ENCODE peak calls at places on chromosomes 11 and 22, in four cellular contexts. J, X, Q and R are unnamed samples.

GRCh38 chr11:122556605-122557004 is 98.9 kb upstream of the UBASH3B start:
- DNase-seq in J (no peak), X (no peak), Q (peak), R (no peak)

GRCh38 chr22:32917577-32918375 is 116.3 kb downstream of the TIMP3 start:
- DNase-seq in J (no peak), X (no peak), Q (no peak), R (no peak)

GRCh38 chr22:27420817-27421361 is 380.7 kb downstream of the MN1 start:
- DNase-seq in J (no peak), X (no peak), Q (no peak), R (no peak)

GRCh38 chr22:47194476-47195155 is 432.2 kb downstream of the TBC1D22A start:
- DNase-seq in J (no peak), X (no peak), Q (no peak), R (no peak)

GRCh38 chr11:115924744-115925567 is 420.7 kb upstream of the CADM1 start:
- DNase-seq in J (no peak), X (no peak), Q (no peak), R (no peak)

GRCh38 chr22:17914474-17914873 is 109.9 kb downstream of the MICAL3 start:
- DNase-seq in J (no peak), X (no peak), Q (no peak), R (no peak)

GRCh38 chr11:96272542-96273306 is 70.3 kb downstream of the MAML2 start:
- DNase-seq in J (no peak), X (no peak), Q (no peak), R (no peak)

GRCh38 chr11:1921576-1922141 is 2.2 kb downstream of the TNNT3 start:
- DNase-seq in J (no peak), X (no peak), Q (no peak), R (no peak)

GRCh38 chr11:70885721-70886305 is 366.6 kb downstream of the SHANK2 start:
- DNase-seq in J (no peak), X (no peak), Q (no peak), R (no peak)

GRCh38 chr11:96942855-96943254 is 553.0 kb downstream of the JRKL start:
- DNase-seq in J (no peak), X (no peak), Q (peak), R (no peak)

GRCh38 chr11:9574806-9575530 is 1.5 kb downstream of the WEE1 start:
- DNase-seq in J (peak), X (peak), Q (peak), R (peak)

GRCh38 chr11:45145421-45146071 is 893 bp upstream of the PRDM11 start:
- DNase-seq in J (no peak), X (peak), Q (peak), R (no peak)

GRCh38 chr22:47189056-47189916 is 426.8 kb downstream of the TBC1D22A start:
- DNase-seq in J (no peak), X (no peak), Q (no peak), R (no peak)

GRCh38 chr22:27492566-27493201 is 308.9 kb downstream of the MN1 start:
- DNase-seq in J (no peak), X (no peak), Q (no peak), R (no peak)

GRCh38 chr11:26199341-26199740 is 132.6 kb upstream of the ANO3 start:
- DNase-seq in J (no peak), X (no peak), Q (no peak), R (no peak)

GRCh38 chr11:118884613-118885274 is 1.1 kb downstream of the CXCR5 start:
- DNase-seq in J (no peak), X (no peak), Q (no peak), R (no peak)

GRCh38 chr11:121134758-121135312 is 33.8 kb downstream of the TECTA start:
- DNase-seq in J (no peak), X (no peak), Q (no peak), R (no peak)

GRCh38 chr11:70089631-70090030 is 11.5 kb downstream of the ANO1 start:
- DNase-seq in J (no peak), X (no peak), Q (no peak), R (no peak)

GRCh38 chr11:46416656-46417055 is 25.1 kb upstream of the CHRM4 start:
- DNase-seq in J (no peak), X (no peak), Q (no peak), R (no peak)

GRCh38 chr22:25219948-25220442 is 556 bp downstream of the CRYBB2 start:
- DNase-seq in J (no peak), X (no peak), Q (no peak), R (no peak)

GRCh38 chr11:93564895-93565294 is 21.7 kb upstream of the SMCO4 start:
- DNase-seq in J (no peak), X (no peak), Q (no peak), R (no peak)

GRCh38 chr22:24434472-24435322 is 7.3 kb downstream of the ADORA2A start:
- DNase-seq in J (no peak), X (no peak), Q (no peak), R (no peak)

GRCh38 chr11:126345759-126346585 is 9.5 kb upstream of the ST3GAL4 start:
- DNase-seq in J (no peak), X (peak), Q (no peak), R (no peak)

GRCh38 chr11:125451400-125452124 is 44.5 kb downstream of the FEZ1 start:
- DNase-seq in J (no peak), X (peak), Q (peak), R (no peak)

GRCh38 chr11:111322534-111322933 is 24.2 kb downstream of the POU2AF3 start:
- DNase-seq in J (no peak), X (no peak), Q (no peak), R (no peak)

GRCh38 chr22:36659762-36660509 is 43.6 kb downstream of the CACNG2 start:
- DNase-seq in J (peak), X (peak), Q (no peak), R (peak)

GRCh38 chr11:19959697-19960096 is 200.6 kb downstream of the DBX1 start:
- DNase-seq in J (no peak), X (no peak), Q (no peak), R (no peak)

GRCh38 chr11:128036556-128037093 is 550.7 kb downstream of the ETS1 start:
- DNase-seq in J (no peak), X (no peak), Q (no peak), R (no peak)

GRCh38 chr11:62498492-62499286 is 47.9 kb downstream of the AHNAK start:
- DNase-seq in J (peak), X (no peak), Q (no peak), R (no peak)

GRCh38 chr11:33742249-33742851 is 6.1 kb upstream of the CD59 start:
- DNase-seq in J (no peak), X (no peak), Q (no peak), R (no peak)

GRCh38 chr11:12089473-12089872 is 20.9 kb upstream of the MICAL2 start:
- DNase-seq in J (no peak), X (no peak), Q (no peak), R (no peak)

GRCh38 chr11:114779189-114779588 is 100.9 kb downstream of the NXPE2 start:
- DNase-seq in J (no peak), X (no peak), Q (no peak), R (no peak)

GRCh38 chr11:6611092-6612007 is 666 bp downstream of the TAF10 start:
- DNase-seq in J (no peak), X (peak), Q (peak), R (no peak)

GRCh38 chr11:110093407-110094297 is 460 bp downstream of the ZC3H12C start:
- DNase-seq in J (peak), X (peak), Q (peak), R (peak)

GRCh38 chr11:3130269-3131071 is 34.6 kb downstream of the OSBPL5 start:
- DNase-seq in J (no peak), X (no peak), Q (peak), R (no peak)

GRCh38 chr11:61618991-61619390 is 38.1 kb upstream of the SYT7 start:
- DNase-seq in J (no peak), X (no peak), Q (no peak), R (no peak)

GRCh38 chr11:67648796-67649613 is 1.5 kb downstream of the ACY3 start:
- DNase-seq in J (no peak), X (no peak), Q (peak), R (no peak)

DNA sequence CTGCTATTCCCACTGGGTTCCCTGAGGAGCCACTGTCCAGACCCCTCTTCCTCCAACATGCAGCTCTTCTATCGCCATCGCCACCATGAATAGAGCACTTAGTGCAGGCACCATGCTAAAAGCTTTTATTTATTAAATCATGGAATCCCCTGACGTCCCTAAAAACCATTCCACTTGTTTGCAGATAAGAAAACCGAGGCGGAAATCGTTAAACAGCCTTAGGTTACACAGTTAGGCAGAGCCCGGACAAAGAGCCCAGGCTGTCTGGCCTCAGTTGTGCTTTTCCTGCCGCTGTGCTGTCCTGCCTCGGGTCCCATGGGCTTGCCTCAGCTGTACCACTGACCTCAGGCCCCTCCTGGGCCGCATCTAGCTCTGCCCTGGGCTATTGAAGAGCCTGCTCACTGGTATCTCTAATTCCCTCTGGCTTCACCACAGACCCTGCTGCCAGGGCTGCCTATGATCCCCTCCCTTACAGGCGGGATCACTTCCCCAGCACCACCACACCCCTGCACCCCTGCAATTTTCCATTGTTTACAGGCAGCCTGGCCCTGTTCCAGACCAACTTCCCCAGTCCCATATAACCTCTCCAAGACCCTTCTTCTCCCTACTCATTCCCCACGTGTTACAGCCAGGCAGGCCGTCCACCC is 13.0 kb upstream of the TUB start:
- DNase-seq in J (no peak), X (no peak), Q (no peak), R (no peak)
- TF ChIP-seq ESRRA in J (no peak), X (no peak), Q (no peak), R (no peak)

DNA sequence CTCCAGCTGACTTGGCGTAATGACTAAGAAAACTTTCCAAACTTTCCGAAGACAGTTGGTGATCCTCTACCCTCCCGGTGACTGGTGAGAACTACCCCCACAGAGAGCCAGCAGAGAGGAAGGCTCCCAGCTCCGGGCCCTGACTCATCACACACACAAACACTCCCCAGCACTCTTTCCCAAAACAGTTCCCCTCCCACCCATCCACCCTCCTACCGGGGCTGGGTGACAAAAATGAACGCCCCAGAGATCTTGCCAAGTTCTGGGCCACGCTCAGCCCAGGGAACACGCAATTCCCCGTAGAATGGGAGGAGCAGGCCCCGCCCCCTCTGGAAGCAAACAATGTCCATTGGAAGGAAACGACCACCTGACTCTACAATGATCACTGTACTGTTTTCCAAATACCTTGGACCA is 21.3 kb upstream of the JAM3 start:
- DNase-seq in J (no peak), X (no peak), Q (no peak), R (no peak)
- TF ChIP-seq ESRRA in J (no peak), X (no peak), Q (no peak), R (no peak)

DNA sequence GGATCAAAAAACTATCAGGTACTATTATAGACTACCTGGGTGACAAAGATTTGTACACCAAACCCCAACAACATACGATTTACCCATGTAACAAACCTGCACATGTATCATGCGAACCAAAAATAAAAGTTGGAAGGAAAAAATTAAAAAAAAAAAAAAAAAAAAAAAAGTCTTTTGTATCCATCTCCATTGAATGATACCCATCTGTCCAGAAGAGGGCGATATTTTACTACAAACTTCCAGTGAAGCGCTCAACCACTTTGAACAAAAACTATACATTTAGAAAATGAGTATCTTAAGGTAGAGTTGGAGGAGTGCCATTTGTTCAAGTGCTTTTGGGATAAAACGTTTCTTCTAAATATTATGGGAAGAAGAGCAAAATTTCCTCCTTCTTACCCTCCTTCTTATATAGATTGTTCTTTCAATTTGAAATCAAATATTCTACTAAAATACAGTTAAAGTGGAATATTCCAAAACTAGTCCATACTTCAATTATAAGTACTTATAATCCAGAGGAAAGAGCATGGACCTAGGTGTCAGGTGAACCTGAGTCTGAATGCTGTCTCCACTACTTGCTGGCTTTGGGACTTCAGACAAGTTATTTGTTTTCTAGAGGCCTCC is 23.3 kb downstream of the ARL14EP start:
- DNase-seq in J (peak), X (peak), Q (no peak), R (peak)
- TF ChIP-seq ESRRA in J (no peak), X (no peak), Q (no peak), R (no peak)

DNA sequence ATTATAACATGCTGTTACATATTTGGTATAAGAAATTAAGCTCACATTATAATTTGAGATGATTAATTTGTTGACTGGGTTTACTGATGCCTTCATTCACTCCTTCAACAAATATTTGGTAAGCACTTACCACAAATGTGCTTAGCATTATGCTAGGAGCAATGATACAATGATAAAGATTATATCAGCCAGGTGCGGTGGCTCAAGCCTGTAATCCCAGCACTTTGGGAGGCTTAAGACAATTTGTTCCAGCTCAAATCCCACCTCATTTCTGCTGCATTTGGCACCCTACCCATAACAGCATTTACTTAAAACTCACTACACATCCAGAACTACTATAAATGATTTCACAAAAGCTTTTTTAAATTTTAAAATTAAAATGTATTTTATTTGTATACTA is 1263.6 kb upstream of the RAG2 start:
- DNase-seq in J (no peak), X (no peak), Q (no peak), R (no peak)
- TF ChIP-seq ESRRA in J (no peak), X (no peak), Q (no peak), R (no peak)

GRCh38 chr22:49156662-49157285 is 670.9 kb downstream of the BRD1 start:
- DNase-seq in J (no peak), X (no peak), Q (no peak), R (no peak)
- TF ChIP-seq ESRRA in J (no peak), X (no peak), Q (no peak), R (no peak)

GRCh38 chr22:11627436-11627797 is 3900.6 kb upstream of the OR11H1 start:
- DNase-seq in J (no peak), X (no peak), Q (no peak), R (no peak)

GRCh38 chr22:11626422-11626773 is 3901.6 kb upstream of the OR11H1 start:
- DNase-seq in J (no peak), X (no peak), Q (no peak), R (no peak)

GRCh38 chr22:11629661-11630385 is 3898.2 kb upstream of the OR11H1 start:
- DNase-seq in J (no peak), X (no peak), Q (no peak), R (no peak)

GRCh38 chr22:11627798-11628650 is 3900.0 kb upstream of the OR11H1 start:
- DNase-seq in J (no peak), X (no peak), Q (no peak), R (no peak)

DNA sequence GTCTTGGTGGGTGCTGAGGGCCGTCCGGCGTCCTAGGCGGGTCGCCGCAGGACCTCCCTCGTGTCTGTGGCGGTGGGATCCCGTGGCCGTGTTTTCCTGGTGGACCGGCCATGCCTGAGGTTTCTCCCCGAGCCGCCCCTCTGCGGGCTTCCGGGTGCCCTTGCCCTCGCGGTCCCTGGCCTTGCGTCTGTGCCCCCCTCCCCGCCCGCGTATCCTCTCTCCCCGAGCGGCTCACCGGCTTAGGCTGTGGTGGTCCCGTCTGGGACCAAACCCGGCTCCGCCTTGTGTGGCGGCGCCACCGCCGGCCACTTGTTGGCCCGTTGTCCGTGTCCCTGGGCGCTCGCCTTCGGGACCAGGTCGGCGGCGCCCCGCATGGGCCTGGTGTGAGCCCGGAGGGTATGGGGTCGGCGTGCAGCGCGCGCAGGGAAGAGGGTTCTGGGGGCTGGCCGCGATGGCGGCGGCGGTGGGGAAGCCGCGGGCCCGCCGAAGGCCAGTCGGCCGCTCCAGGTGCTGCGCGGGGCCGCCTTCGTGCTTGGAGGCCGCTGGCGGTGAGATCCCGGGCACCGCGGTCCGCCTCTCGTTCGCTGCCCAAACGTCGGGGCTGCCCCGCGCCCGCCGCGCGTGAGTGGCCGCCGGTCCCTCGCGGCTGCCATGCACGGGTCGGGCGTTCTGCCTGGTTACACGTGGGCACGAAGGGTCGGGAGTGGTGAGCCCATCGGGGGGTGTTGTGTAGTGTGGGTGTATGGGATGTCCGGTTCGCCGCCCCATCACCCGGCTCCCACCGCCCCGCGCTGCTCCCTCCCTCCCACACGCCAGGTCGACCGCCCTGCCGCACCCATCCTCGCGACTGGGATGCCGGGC is 3899.1 kb upstream of the OR11H1 start:
- DNase-seq in J (no peak), X (no peak), Q (no peak), R (no peak)
- TF ChIP-seq ESRRA in J (no peak), X (no peak), Q (no peak), R (no peak)